ENCODE peak calls at places on chromosomes 6 and 20, in ten cellular contexts. Y, N, V, Q, B, U, J, X, S and K are unnamed samples.

GRCh38 chr20:38551056-38551626 is 29.9 kb upstream of the ADIG start:
- DNase-seq in Y (no peak), N (no peak), V (no peak), Q (peak; percentile 25), B (no peak), U (no peak), J (peak; percentile 37), X (no peak), S (no peak), K (no peak)

GRCh38 chr20:1830240-1830639 is 65.0 kb upstream of the SIRPA start:
- DNase-seq in Y (peak; percentile 76), N (no peak), V (peak; percentile 79), Q (peak; percentile 94), B (peak; percentile 82), U (peak; percentile 79), J (peak; percentile 99), X (peak; percentile 98), S (no peak), K (peak; percentile 93)

GRCh38 chr6:70857387-70858077 is 99.3 kb downstream of the B3GAT2 start:
- DNase-seq in Y (no peak), N (no peak), V (no peak), Q (no peak), B (no peak), U (no peak), J (no peak), X (no peak), S (no peak), K (no peak)

GRCh38 chr20:62135573-62136266 is 7.5 kb downstream of the PSMA7 start:
- DNase-seq in Y (no peak), N (no peak), V (no peak), Q (no peak), B (no peak), U (no peak), J (no peak), X (no peak), S (no peak), K (no peak)

GRCh38 chr6:157486632-157487031 is 105.6 kb downstream of the ZDHHC14 start:
- DNase-seq in Y (no peak), N (peak; percentile 70), V (no peak), Q (no peak), B (no peak), U (no peak), J (no peak), X (no peak), S (peak; percentile 30), K (no peak)

GRCh38 chr6:111759413-111759835 is 113.8 kb downstream of the FYN start:
- DNase-seq in Y (no peak), N (no peak), V (no peak), Q (no peak), B (no peak), U (no peak), J (no peak), X (no peak), S (no peak), K (no peak)

GRCh38 chr20:59810376-59811187 is 122.9 kb downstream of the SYCP2 start:
- DNase-seq in Y (no peak), N (no peak), V (no peak), Q (no peak), B (no peak), U (no peak), J (no peak), X (no peak), S (no peak), K (no peak)

GRCh38 chr6:99032396-99032795 is 84.7 kb upstream of the FBXL4 start:
- DNase-seq in Y (no peak), N (no peak), V (no peak), Q (no peak), B (no peak), U (no peak), J (no peak), X (no peak), S (no peak), K (no peak)

GRCh38 chr6:37373822-37374514 is 20.2 kb downstream of the RNF8 start:
- DNase-seq in Y (no peak), N (no peak), V (no peak), Q (peak; percentile 44), B (no peak), U (no peak), J (peak; percentile 28), X (no peak), S (no peak), K (no peak)

GRCh38 chr6:46010771-46011170 is 4.9 kb downstream of the CLIC5 start:
- DNase-seq in Y (peak; percentile 31), N (peak; percentile 52), V (no peak), Q (no peak), B (peak; percentile 47), U (no peak), J (no peak), X (no peak), S (no peak), K (no peak)

GRCh38 chr6:46010270-46010669 is 5.4 kb downstream of the CLIC5 start:
- DNase-seq in Y (no peak), N (no peak), V (no peak), Q (no peak), B (no peak), U (no peak), J (no peak), X (no peak), S (no peak), K (no peak)

GRCh38 chr6:46013639-46014038 is 2.0 kb downstream of the CLIC5 start:
- DNase-seq in Y (no peak), N (no peak), V (no peak), Q (no peak), B (no peak), U (no peak), J (no peak), X (no peak), S (no peak), K (no peak)

GRCh38 chr6:46014054-46014453 is 1.6 kb downstream of the CLIC5 start:
- DNase-seq in Y (no peak), N (no peak), V (no peak), Q (no peak), B (no peak), U (no peak), J (no peak), X (no peak), S (peak; percentile 41), K (no peak)

DNA sequence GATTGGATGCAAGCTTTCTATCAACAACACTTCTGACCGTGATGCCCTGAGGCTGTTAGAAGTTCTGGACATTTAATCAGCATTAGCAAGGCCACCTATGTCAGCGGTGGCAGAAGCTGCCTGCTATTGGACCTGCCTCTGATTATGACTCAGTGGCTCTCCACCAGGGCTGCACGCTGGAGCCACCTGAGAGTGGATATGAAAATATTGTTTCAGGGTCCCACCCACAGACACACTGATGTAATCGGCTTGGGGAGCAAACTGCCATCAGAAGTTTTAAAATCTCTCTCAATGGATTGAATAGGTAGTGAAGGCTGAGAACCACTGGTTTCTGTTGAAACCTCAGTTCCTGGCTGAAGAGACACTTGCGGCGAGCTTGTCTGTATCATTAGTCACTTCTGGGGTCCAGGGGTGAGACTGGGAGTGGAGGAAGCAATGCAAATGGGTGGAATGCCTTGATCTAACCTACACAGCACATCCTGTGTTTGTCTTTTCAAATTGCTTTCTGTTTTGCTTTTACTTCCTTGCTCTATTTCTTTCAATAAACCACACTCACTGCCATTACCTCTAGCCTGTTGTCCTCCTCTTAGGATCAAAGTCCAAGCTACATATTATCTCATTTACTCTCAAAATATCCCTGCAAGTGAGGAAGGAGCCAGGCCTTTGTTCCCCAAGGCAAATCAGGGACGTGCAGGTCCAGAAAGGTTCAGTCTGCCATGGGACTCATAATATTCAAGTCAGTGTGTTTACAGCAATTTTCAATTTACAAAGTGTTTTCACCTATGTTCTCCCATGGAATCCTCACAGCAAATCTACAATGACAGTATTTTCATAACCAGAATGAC is 4.2 kb downstream of the CLIC5 start:
- DNase-seq in Y (no peak), N (peak; percentile 87), V (no peak), Q (no peak), B (no peak), U (no peak), J (no peak), X (no peak), S (peak; percentile 59), K (no peak)
- H3K4me3 ChIP-seq in Y (peak overlapping the region; percentile 90), N (peak overlapping the region; percentile 39), V (no peak overlapping the region), Q (no peak overlapping the region), B (peak overlapping the region; percentile 85), U (no peak overlapping the region), J (no peak overlapping the region), X (no peak overlapping the region), S (peak overlapping the region; percentile 45), K (no peak overlapping the region)

DNA sequence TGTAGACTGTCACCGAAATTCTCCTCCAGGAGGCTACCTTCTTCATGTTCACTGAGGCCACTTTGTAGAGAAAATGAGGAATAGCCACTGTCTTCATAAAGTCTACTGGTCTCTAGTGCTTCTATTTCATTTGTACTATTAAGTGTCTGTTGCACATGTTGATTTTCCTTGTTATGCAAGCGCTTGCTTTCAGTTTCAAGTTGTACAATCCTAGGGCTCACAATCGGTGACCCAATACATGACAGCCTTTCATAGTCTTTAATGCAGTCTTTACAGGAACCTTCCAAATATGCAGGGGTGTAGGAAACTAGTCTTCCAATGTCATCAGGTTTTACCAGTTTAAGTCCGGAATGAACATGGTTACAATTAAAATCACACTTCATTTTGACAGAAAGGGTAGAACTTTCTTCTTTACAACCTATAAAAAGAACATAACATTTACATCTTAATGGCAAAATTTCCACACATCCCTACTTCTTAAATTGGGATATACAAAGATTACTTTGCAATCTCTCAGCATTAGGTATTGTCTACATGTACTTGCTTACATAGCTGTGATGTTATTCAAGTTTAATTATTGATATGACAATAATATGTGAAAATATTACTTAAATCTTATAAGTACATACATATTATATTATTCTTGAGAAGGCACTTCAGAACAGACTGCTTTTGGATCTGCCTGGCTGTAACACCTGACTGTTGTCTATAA is 7.5 kb downstream of the FBXO5 start:
- DNase-seq in Y (no peak), N (no peak), V (no peak), Q (no peak), B (no peak), U (no peak), J (no peak), X (no peak), S (no peak), K (no peak)
- H3K4me3 ChIP-seq in Y (no peak overlapping the region), N (no peak overlapping the region), V (no peak overlapping the region), Q (no peak overlapping the region), B (no peak overlapping the region), U (no peak overlapping the region), J (no peak overlapping the region), X (no peak overlapping the region), S (no peak overlapping the region), K (no peak overlapping the region)

DNA sequence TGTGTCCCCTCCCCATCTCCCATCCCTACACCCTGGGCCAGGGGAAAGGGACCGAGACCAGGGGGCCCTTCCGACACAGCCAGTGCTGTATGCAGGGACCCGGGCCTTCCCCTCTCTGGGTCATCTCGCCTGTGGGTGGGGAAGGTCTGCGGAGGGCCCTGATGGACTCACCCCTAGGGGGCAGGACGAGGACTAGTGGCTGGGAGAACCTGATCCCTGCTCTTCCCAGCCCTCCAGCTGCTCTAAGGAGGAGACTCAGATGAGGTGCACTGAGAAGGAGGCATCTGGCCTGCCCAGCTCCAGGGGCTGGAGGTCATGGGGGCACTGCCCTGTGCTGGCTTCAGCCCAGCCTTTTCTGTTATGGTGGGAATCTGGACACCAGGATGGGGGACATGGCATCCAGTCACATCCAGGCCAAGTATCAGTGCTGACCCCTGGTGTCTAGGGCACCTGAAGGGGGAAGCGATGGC is 735 bp downstream of the MYL9 start:
- DNase-seq in Y (peak; percentile 37), N (no peak), V (peak; percentile 39), Q (peak; percentile 65), B (peak; percentile 69), U (peak; percentile 75), J (no peak), X (peak; percentile 16), S (no peak), K (peak; percentile 5)
- H3K4me3 ChIP-seq in Y (peak overlapping the region; percentile 74), N (peak overlapping the region; percentile 59), V (peak overlapping the region; percentile 40), Q (peak overlapping the region; percentile 94), B (peak overlapping the region; percentile 99), U (peak overlapping the region; percentile 94), J (no peak overlapping the region), X (peak overlapping the region; percentile 72), S (no peak overlapping the region), K (peak overlapping the region; percentile 87)

GRCh38 chr6:146857960-146858308 is 259.2 kb downstream of the ADGB start:
- DNase-seq in Y (no peak), N (no peak), V (peak; percentile 7), Q (no peak), B (no peak), U (no peak), J (no peak), X (no peak), S (no peak), K (no peak)
- H3K4me3 ChIP-seq in Y (peak overlapping the region; percentile 53), N (no peak overlapping the region), V (peak overlapping the region; percentile 26), Q (no peak overlapping the region), B (peak overlapping the region; percentile 51), U (no peak overlapping the region), J (no peak overlapping the region), X (peak overlapping the region; percentile 42), S (no peak overlapping the region), K (peak overlapping the region; percentile 27)